ENCODE peak calls at places on chromosomes 2 and 18, in nine cellular contexts. D, V, Q, K, W, T, S, M and A are unnamed samples.

GRCh38 chr2:42105330-42106256 is 57.8 kb downstream of the PKDCC start:
- DNase-seq in D (peak; percentile 78), V (no peak), Q (peak; percentile 70), K (no peak), W (peak; percentile 34), T (peak; percentile 93), S (peak; percentile 29), M (peak; percentile 87), A (no peak)

GRCh38 chr2:54267577-54267976 is 11.5 kb upstream of the TSPYL6 start:
- DNase-seq in D (no peak), V (no peak), Q (no peak), K (no peak), W (no peak), T (no peak), S (no peak), M (no peak), A (no peak)

GRCh38 chr18:77208969-77209368 is 40.7 kb upstream of the GALR1 start:
- DNase-seq in D (peak; percentile 80), V (no peak), Q (peak; percentile 26), K (no peak), W (peak; percentile 65), T (peak; percentile 41), S (peak; percentile 30), M (peak; percentile 77), A (no peak)

GRCh38 chr18:390748-391478 is 109.6 kb downstream of the COLEC12 start:
- DNase-seq in D (peak; percentile 55), V (no peak), Q (no peak), K (no peak), W (no peak), T (no peak), S (no peak), M (no peak), A (no peak)

GRCh38 chr2:1925928-1926327 is 181.6 kb upstream of the PXDN start:
- DNase-seq in D (no peak), V (no peak), Q (no peak), K (no peak), W (no peak), T (no peak), S (no peak), M (no peak), A (no peak)

GRCh38 chr2:99975386-99975785 is 167.0 kb downstream of the AFF3 start:
- DNase-seq in D (no peak), V (peak; percentile 25), Q (peak; percentile 80), K (no peak), W (no peak), T (no peak), S (no peak), M (no peak), A (no peak)

GRCh38 chr2:123958011-123958410 is 67.1 kb upstream of the CNTNAP5 start:
- DNase-seq in D (no peak), V (no peak), Q (no peak), K (no peak), W (peak; percentile 13), T (no peak), S (no peak), M (no peak), A (no peak)

GRCh38 chr18:22279741-22280452 is 110.5 kb downstream of the GATA6 start:
- DNase-seq in D (no peak), V (no peak), Q (no peak), K (no peak), W (peak; percentile 73), T (no peak), S (no peak), M (no peak), A (no peak)

GRCh38 chr18:22822024-22822423 is 111.1 kb upstream of the RBBP8 start:
- DNase-seq in D (no peak), V (no peak), Q (peak; percentile 43), K (peak; percentile 37), W (peak; percentile 80), T (no peak), S (no peak), M (no peak), A (no peak)

GRCh38 chr2:212926948-212927347 is 224.5 kb downstream of the IKZF2 start:
- DNase-seq in D (no peak), V (no peak), Q (no peak), K (no peak), W (peak; percentile 39), T (no peak), S (peak; percentile 58), M (no peak), A (no peak)

GRCh38 chr2:177334940-177335543 is 57.5 kb upstream of the AGPS start:
- DNase-seq in D (no peak), V (no peak), Q (peak; percentile 64), K (peak; percentile 35), W (peak; percentile 68), T (peak; percentile 32), S (no peak), M (no peak), A (no peak)

GRCh38 chr18:56235773-56236115 is 402.6 kb downstream of the TXNL1 start:
- DNase-seq in D (no peak), V (no peak), Q (peak; percentile 8), K (no peak), W (no peak), T (no peak), S (no peak), M (no peak), A (no peak)

DNA sequence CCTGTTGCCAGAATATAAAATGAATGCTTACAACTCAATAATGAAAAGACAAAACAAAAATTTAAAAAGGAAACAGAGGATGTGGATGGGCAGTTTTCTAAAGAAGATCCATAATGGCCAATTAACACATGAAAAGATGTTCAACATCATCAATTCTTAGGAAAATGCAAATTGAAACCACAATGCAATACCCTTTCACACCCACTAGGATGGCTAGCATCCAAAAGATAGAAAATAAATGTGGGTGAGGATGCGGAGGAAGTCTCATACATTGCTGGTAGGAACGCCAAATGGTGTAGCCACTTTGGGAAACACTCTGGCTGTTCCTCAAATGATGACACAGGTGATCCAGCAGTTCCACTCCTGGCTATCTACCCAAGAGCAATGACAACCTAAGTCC is 130.5 kb downstream of the TNS1 start:
- DNase-seq in D (no peak), V (no peak), Q (no peak), K (no peak), W (no peak), T (no peak), S (no peak), M (no peak), A (no peak)
- TF ChIP-seq CTCF in D (peak; percentile 22), V (no peak), Q (no peak), K (no peak), W (peak; percentile 24), T (no peak), S (no peak), M (no peak), A (no peak)

DNA sequence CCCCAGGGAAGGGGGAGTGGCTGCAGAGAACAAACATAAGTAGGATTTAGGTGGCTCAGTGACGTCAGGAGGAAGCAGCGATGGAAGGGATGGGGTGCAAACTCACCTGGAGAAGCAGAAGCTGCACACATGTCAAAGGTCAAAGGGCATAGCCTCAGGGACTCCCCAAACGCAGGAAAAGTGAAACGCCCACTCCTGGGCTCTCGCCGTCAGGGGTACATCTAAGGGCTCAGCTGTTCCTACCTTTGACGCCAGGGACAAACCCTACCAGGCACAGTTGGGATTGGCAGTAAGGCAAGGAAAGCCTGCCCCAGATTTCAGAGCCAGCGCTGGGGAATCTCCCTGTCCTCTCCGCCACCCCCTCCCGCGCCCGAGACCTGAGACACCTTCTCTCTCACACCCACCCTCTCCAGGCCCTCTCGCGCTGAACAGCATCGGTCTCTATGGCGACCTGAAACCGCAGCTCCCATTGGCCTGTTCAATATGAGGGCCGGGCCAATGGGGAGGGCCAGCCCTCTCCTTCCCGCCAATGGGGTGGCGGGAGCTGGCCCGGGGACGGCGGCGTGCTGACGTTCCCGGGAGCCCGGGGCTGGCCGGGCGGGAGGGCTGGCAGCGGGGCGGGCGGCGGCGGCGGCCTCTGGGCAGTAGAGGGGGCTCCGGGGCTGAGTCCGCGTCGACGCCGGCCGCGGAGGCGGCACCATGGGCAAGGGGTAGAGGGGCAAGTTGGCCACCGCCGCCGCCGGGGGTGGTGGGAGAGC is at the start of the genes CCDC148 and PKP4:
- DNase-seq in D (peak; percentile 96), V (peak; percentile 76), Q (peak; percentile 98), K (peak; percentile 93), W (peak; percentile 93), T (peak; percentile 94), S (peak; percentile 89), M (peak; percentile 83), A (peak; percentile 64)
- TF ChIP-seq CTCF in D (peak; percentile 52), V (peak; percentile 44), Q (peak; percentile 5), K (no peak), W (peak; percentile 36), T (no peak), S (peak; percentile 25), M (no peak), A (peak; percentile 23)

DNA sequence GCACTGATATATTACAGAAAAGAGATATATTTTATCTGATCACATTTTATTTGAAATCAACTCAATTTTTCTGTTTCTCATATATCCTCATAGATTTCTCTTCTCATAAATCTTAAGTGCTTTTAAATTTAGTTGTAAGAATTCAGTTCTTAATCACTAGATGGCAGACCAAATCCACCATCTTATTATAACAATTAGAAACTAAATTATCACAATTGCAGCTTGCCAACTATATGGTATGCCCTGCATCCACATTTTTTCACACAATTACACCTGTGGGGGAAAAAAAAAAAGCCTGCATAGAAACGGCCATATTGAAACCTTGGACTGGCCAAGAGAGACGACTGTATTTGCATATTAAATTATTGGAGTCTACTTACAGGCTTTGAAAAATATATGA is 64.4 kb downstream of the COL5A2 start:
- DNase-seq in D (no peak), V (no peak), Q (peak; percentile 52), K (no peak), W (peak; percentile 64), T (no peak), S (no peak), M (no peak), A (no peak)
- TF ChIP-seq CTCF in D (peak; percentile 17), V (peak; percentile 57), Q (no peak), K (no peak), W (no peak), T (peak; percentile 20), S (peak; percentile 39), M (no peak), A (peak; percentile 29)

DNA sequence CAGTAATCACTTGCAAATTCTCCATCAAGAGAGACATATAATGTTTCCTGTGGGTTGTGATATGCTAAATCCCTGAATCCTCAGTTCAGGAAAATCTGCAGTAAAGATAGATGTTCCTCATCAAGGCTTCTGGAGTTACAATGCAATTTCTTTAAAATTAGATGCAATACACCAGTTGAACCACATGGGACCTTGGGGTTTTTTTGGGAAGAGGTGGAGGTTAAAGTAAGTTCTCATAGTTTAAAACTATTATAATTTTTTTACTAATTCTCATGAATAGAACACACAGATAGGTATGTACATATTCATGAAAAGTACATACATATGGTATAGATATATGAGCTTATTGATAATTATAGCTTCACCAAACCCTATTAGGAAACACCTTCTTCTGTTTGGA is 496.2 kb downstream of the SATB2 start:
- DNase-seq in D (no peak), V (no peak), Q (peak; percentile 10), K (no peak), W (no peak), T (no peak), S (no peak), M (no peak), A (no peak)
- TF ChIP-seq CTCF in D (no peak), V (no peak), Q (no peak), K (no peak), W (no peak), T (no peak), S (no peak), M (no peak), A (no peak)